ENCODE peak calls at places on chromosomes 13 and 19, in eight cellular contexts. E is OCI-LY7; V is small intestine; Q is activated CD4-positive, alpha-beta T cell treated with anti-CD3 and anti-CD28 coated beads for 24 hours; N is lower leg skin; J is fibroblast of lung; M is stimulated activated CD4-positive, alpha-beta T cell treated with anti-CD3 and anti-CD28 coated beads, Interleukin-4, amount 100 ng/mL, for 1 hour; F is activated T-helper 9 cell treated with anti-CD3 and anti-CD28 coated beads, Interleukin-2, amount 50 U/mL, for 16 hours. X is an unnamed sample.

GRCh38 chr19:44254496-44254895 is 5.2 kb upstream of the ZNF233 start:
- DNase-seq in E (no peak), V (no peak), Q (no peak), N (no peak), J (no peak), M (no peak), F (no peak), X (no peak)

GRCh38 chr13:114032121-114032799 is 58.4 kb upstream of the C13orf46 start:
- DNase-seq in E (no peak), V (no peak), Q (no peak), N (no peak), J (peak), M (no peak), F (no peak), X (no peak)

GRCh38 chr13:47656651-47657050 is 344.4 kb downstream of the SUCLA2 start:
- DNase-seq in E (no peak), V (no peak), Q (no peak), N (no peak), J (no peak), M (no peak), F (no peak), X (no peak)

GRCh38 chr19:16418597-16418962 is 53.2 kb downstream of the EPS15L1 start:
- DNase-seq in E (no peak), V (no peak), Q (no peak), N (no peak), J (no peak), M (no peak), F (no peak), X (no peak)

GRCh38 chr19:33622809-33623511 is 1.2 kb downstream of the CHST8 start:
- DNase-seq in E (no peak), V (no peak), Q (no peak), N (no peak), J (no peak), M (no peak), F (no peak), X (no peak)

GRCh38 chr19:39444598-39445257 is 654 bp upstream of the SUPT5H start:
- DNase-seq in E (no peak), V (no peak), Q (no peak), N (no peak), J (peak), M (no peak), F (no peak), X (no peak)

GRCh38 chr13:73656863-73657262 is 477.3 kb downstream of the KLF12 start:
- DNase-seq in E (no peak), V (no peak), Q (no peak), N (no peak), J (peak), M (no peak), F (no peak), X (no peak)

GRCh38 chr13:30339721-30340366 is 32.5 kb upstream of the KATNAL1 start:
- DNase-seq in E (no peak), V (no peak), Q (no peak), N (no peak), J (peak), M (no peak), F (no peak), X (no peak)

GRCh38 chr19:31099470-31100190 is 249.6 kb downstream of the TSHZ3 start:
- DNase-seq in E (no peak), V (no peak), Q (no peak), N (no peak), J (no peak), M (no peak), F (no peak), X (no peak)

GRCh38 chr19:7789447-7789846 is 26.4 kb downstream of the CLEC4M start:
- DNase-seq in E (peak), V (no peak), Q (no peak), N (no peak), J (no peak), M (peak), F (no peak), X (no peak)

GRCh38 chr13:27177852-27178251 is 6.2 kb upstream of the USP12 start:
- DNase-seq in E (no peak), V (no peak), Q (no peak), N (no peak), J (no peak), M (no peak), F (no peak), X (no peak)

GRCh38 chr13:33800646-33801186 is 17.2 kb upstream of the RFC3 start:
- DNase-seq in E (no peak), V (no peak), Q (no peak), N (no peak), J (no peak), M (no peak), F (no peak), X (no peak)

GRCh38 chr13:30366083-30366482 is 56.2 kb upstream of the UBE2L5 start:
- DNase-seq in E (no peak), V (no peak), Q (no peak), N (no peak), J (no peak), M (no peak), F (no peak), X (no peak)

X was measured in astrocyte of the cerebellum.